ENCODE peak calls at places on chromosomes 16 and 17, in nine cellular contexts. One of them, this sample, is unnamed.

GRCh38 chr17:62064791-62065563 is at the start of gene MED13:
- DNase-seq in right atrium auricular region: peak
- DNase-seq in B cell: peak
- DNase-seq in lower leg skin: peak
- DNase-seq in prostate gland: peak
- DNase-seq in psoas muscle: peak
- DNase-seq in GM12878: no peak
- DNase-seq in transverse colon: peak
- DNase-seq in lung: peak
- DNase-seq in this sample: peak

GRCh38 chr17:31919802-31920525 is 16.8 kb upstream of the SUZ12 start:
- DNase-seq in B cell: no peak
- DNase-seq in lung: no peak
- DNase-seq in psoas muscle: no peak
- DNase-seq in right atrium auricular region: no peak
- DNase-seq in prostate gland: no peak
- DNase-seq in lower leg skin: no peak
- DNase-seq in GM12878: no peak
- DNase-seq in transverse colon: no peak
- DNase-seq in this sample: peak

GRCh38 chr16:4085405-4085970 is 30.8 kb downstream of the ADCY9 start:
- DNase-seq in lung: no peak
- DNase-seq in psoas muscle: no peak
- DNase-seq in lower leg skin: peak
- DNase-seq in GM12878: no peak
- DNase-seq in right atrium auricular region: peak
- DNase-seq in prostate gland: no peak
- DNase-seq in transverse colon: peak
- DNase-seq in B cell: no peak
- DNase-seq in this sample: no peak

GRCh38 chr17:17341452-17341851 is 38.3 kb downstream of the NT5M start:
- DNase-seq in transverse colon: no peak
- DNase-seq in GM12878: no peak
- DNase-seq in B cell: no peak
- DNase-seq in right atrium auricular region: no peak
- DNase-seq in lung: no peak
- DNase-seq in prostate gland: no peak
- DNase-seq in lower leg skin: peak
- DNase-seq in psoas muscle: no peak
- DNase-seq in this sample: peak

GRCh38 chr17:64679710-64680216 is 17.7 kb upstream of the SMURF2 start:
- DNase-seq in psoas muscle: peak
- DNase-seq in B cell: no peak
- DNase-seq in GM12878: no peak
- DNase-seq in right atrium auricular region: no peak
- DNase-seq in lower leg skin: no peak
- DNase-seq in prostate gland: no peak
- DNase-seq in transverse colon: no peak
- DNase-seq in lung: no peak
- DNase-seq in this sample: no peak

GRCh38 chr17:65022751-65023421 is 33.7 kb downstream of the GNA13 start:
- DNase-seq in lower leg skin: no peak
- DNase-seq in transverse colon: no peak
- DNase-seq in prostate gland: no peak
- DNase-seq in psoas muscle: no peak
- DNase-seq in GM12878: peak
- DNase-seq in B cell: no peak
- DNase-seq in right atrium auricular region: no peak
- DNase-seq in lung: no peak
- DNase-seq in this sample: no peak

GRCh38 chr17:50845260-50846147 is 10.1 kb downstream of the WFIKKN2 start:
- DNase-seq in right atrium auricular region: no peak
- DNase-seq in prostate gland: no peak
- DNase-seq in GM12878: no peak
- DNase-seq in transverse colon: no peak
- DNase-seq in psoas muscle: peak
- DNase-seq in lower leg skin: peak
- DNase-seq in B cell: no peak
- DNase-seq in lung: no peak
- DNase-seq in this sample: peak

GRCh38 chr17:69480197-69480596 is 65.7 kb downstream of the MAP2K6 start:
- DNase-seq in B cell: no peak
- DNase-seq in transverse colon: no peak
- DNase-seq in lower leg skin: no peak
- DNase-seq in prostate gland: peak
- DNase-seq in right atrium auricular region: no peak
- DNase-seq in psoas muscle: peak
- DNase-seq in GM12878: no peak
- DNase-seq in lung: no peak
- DNase-seq in this sample: no peak

GRCh38 chr16:11105038-11105903 is 150.7 kb downstream of the SOCS1 start:
- DNase-seq in psoas muscle: peak
- DNase-seq in lower leg skin: no peak
- DNase-seq in B cell: peak
- DNase-seq in GM12878: peak
- DNase-seq in lung: peak
- DNase-seq in right atrium auricular region: peak
- DNase-seq in transverse colon: peak
- DNase-seq in prostate gland: peak
- DNase-seq in this sample: peak

GRCh38 chr17:83152221-83152744 is 72.9 kb downstream of the METRNL start:
- DNase-seq in lung: peak
- DNase-seq in psoas muscle: no peak
- DNase-seq in GM12878: no peak
- DNase-seq in right atrium auricular region: peak
- DNase-seq in B cell: no peak
- DNase-seq in prostate gland: no peak
- DNase-seq in lower leg skin: no peak
- DNase-seq in transverse colon: no peak
- DNase-seq in this sample: peak

DNA sequence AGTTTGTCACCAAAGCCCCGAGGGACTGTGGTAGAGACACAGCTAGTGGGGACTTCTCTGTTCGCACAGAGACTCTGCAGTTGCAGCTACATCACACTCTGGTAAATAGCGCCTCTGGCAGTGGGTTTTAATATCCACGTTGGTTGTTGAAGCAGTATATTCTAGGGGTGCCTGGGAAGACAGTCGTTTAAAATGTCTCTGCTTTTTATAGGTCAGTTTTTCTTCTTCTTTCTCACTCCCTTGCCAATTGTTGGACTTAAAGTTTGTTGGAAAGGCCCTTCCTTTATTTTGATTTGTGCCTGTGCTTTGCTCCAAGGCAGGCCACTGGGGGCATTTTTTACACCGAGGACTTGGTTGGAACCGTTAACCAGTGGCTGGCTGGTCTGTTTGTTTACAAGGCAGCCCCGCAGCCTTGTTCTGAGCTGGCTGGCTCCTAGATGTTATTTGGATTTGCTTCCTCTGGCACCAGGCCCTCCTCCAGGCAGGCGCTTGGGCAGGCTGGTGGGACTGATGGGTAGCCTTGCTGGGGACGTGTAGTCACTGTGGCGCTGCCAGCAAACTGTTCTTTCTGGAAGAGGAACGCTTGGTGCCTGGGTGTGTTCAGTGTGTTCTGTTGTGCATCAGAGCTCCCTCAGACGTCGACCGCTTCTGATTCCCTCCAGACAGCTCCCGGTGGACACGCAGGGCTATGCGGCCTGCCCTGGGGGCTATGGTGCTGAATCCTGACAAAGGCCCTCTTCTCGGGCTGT is 218.2 kb upstream of the CHMP6 start:
- DNase-seq in transverse colon: peak
- DNase-seq in prostate gland: peak
- DNase-seq in lower leg skin: no peak
- DNase-seq in GM12878: no peak
- DNase-seq in psoas muscle: peak
- DNase-seq in B cell: no peak
- DNase-seq in lung: no peak
- DNase-seq in right atrium auricular region: no peak
- DNase-seq in this sample: no peak
- TF ChIP-seq CTCF in transverse colon: no peak
- TF ChIP-seq CTCF in prostate gland: no peak
- TF ChIP-seq CTCF in lower leg skin: no peak
- TF ChIP-seq CTCF in GM12878: peak
- TF ChIP-seq CTCF in psoas muscle: no peak
- TF ChIP-seq CTCF in B cell: no peak
- TF ChIP-seq CTCF in lung: no peak
- TF ChIP-seq CTCF in right atrium auricular region: no peak
- TF ChIP-seq CTCF in this sample: peak

DNA sequence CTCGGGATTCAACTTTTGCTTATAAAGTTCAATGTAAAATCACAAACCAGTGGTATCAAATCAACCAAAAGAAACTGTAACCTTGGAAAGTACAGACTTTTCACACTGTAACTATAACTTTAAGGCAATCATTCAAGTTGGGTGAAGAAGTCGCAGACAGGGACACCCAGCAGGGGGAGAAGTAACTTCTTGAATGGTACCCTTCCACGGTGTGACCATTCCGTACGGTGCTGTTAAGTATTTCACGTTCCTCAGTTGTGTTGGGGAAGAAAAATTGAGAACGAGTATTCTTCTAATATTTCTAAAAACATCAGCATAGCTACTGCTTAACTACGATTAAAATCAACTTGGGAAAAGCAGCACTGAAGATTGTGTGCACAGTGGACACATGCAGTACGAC is 55.8 kb downstream of the MYH10 start:
- DNase-seq in right atrium auricular region: peak
- DNase-seq in lung: no peak
- DNase-seq in GM12878: no peak
- DNase-seq in B cell: no peak
- DNase-seq in prostate gland: no peak
- DNase-seq in transverse colon: no peak
- DNase-seq in psoas muscle: no peak
- DNase-seq in lower leg skin: no peak
- DNase-seq in this sample: no peak
- TF ChIP-seq CTCF in right atrium auricular region: peak
- TF ChIP-seq CTCF in lung: no peak
- TF ChIP-seq CTCF in GM12878: no peak
- TF ChIP-seq CTCF in B cell: no peak
- TF ChIP-seq CTCF in prostate gland: peak
- TF ChIP-seq CTCF in transverse colon: no peak
- TF ChIP-seq CTCF in psoas muscle: peak
- TF ChIP-seq CTCF in lower leg skin: no peak
- TF ChIP-seq CTCF in this sample: peak

GRCh38 chr16:88993946-88994600 is 17.1 kb upstream of the CBFA2T3 start:
- DNase-seq in transverse colon: no peak
- DNase-seq in lower leg skin: no peak
- DNase-seq in GM12878: no peak
- DNase-seq in lung: no peak
- DNase-seq in B cell: no peak
- DNase-seq in psoas muscle: no peak
- DNase-seq in right atrium auricular region: no peak
- DNase-seq in prostate gland: no peak
- DNase-seq in this sample: no peak

GRCh38 chr16:88992351-88993005 is 15.5 kb upstream of the CBFA2T3 start:
- DNase-seq in prostate gland: no peak
- DNase-seq in B cell: no peak
- DNase-seq in right atrium auricular region: no peak
- DNase-seq in lung: no peak
- DNase-seq in psoas muscle: no peak
- DNase-seq in lower leg skin: no peak
- DNase-seq in transverse colon: no peak
- DNase-seq in GM12878: no peak
- DNase-seq in this sample: no peak

GRCh38 chr16:88993006-88993787 is 16.2 kb upstream of the CBFA2T3 start:
- DNase-seq in B cell: peak
- DNase-seq in GM12878: no peak
- DNase-seq in lower leg skin: no peak
- DNase-seq in psoas muscle: no peak
- DNase-seq in prostate gland: no peak
- DNase-seq in transverse colon: no peak
- DNase-seq in right atrium auricular region: no peak
- DNase-seq in lung: no peak
- DNase-seq in this sample: no peak

GRCh38 chr16:88989852-88990547 is 13.0 kb upstream of the CBFA2T3 start:
- DNase-seq in right atrium auricular region: no peak
- DNase-seq in psoas muscle: no peak
- DNase-seq in transverse colon: no peak
- DNase-seq in lower leg skin: no peak
- DNase-seq in B cell: no peak
- DNase-seq in prostate gland: no peak
- DNase-seq in lung: no peak
- DNase-seq in GM12878: no peak
- DNase-seq in this sample: no peak

DNA sequence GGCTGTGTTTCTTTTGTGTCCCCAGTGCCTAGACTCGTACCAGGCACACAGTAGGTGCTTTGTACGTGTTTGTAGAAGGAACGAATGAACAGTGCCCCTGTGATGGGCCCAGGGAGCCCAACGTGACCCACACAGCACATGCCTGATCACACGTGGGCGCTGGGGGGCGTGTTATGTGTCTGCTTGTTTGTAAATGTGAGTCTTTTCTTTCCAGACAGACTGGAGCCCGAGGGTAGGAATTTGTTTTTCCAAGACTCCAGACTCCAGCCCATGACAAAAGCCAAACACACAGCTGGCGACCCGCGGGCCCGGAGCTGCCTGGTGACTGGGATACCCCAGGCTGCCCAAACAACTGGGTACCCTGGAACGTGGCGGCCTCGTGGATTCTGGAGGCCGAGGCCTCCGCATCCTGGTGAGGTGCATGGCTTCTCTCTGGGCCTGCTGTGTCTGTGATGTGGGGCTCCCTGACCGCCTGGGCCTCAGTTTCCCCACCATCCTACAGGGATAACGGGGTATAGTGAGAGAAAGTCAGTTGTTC is 14.9 kb upstream of the CBFA2T3 start:
- DNase-seq in psoas muscle: no peak
- DNase-seq in GM12878: no peak
- DNase-seq in B cell: no peak
- DNase-seq in lower leg skin: no peak
- DNase-seq in transverse colon: no peak
- DNase-seq in lung: no peak
- DNase-seq in prostate gland: no peak
- DNase-seq in right atrium auricular region: no peak
- DNase-seq in this sample: no peak
- TF ChIP-seq CTCF in psoas muscle: no peak
- TF ChIP-seq CTCF in GM12878: no peak
- TF ChIP-seq CTCF in B cell: no peak
- TF ChIP-seq CTCF in lower leg skin: no peak
- TF ChIP-seq CTCF in transverse colon: no peak
- TF ChIP-seq CTCF in lung: no peak
- TF ChIP-seq CTCF in prostate gland: no peak
- TF ChIP-seq CTCF in right atrium auricular region: no peak
- TF ChIP-seq CTCF in this sample: no peak

DNA sequence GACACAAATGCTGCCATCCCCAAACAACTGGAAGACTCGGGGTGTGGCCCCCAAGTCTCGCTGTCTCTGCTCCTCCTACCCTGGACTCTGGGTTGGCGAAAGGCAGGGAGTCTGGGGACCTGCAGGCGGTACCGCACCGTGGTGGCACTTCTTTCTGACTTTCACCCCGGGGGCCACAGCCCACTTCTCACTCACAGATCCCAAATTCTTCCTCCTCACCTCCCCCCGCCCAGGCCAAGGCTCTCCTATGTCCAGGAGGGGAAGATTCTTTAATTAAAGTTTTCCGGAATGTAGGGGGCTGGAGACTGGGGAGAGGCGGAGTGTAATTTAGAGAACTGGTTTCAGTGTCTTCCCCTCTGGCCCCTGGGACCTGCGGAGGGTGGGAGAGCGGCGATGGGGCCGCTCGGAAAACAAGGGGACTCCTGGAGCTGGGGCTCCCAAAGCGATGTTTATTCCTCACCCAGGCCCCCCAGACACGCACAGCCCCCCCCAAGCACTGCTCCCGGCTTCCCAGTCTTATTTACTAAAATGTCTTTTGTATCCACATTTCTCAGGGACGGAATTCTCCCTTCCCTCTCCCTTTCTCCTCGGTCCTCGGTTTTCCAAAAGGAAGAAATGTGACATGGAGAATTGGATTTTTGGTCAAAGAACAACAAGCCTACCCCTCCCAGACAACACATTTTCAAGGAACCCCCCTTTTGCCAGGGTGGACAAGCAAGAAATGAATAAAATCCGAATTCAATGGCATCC is 1.2 kb downstream of the WNT3 start:
- DNase-seq in transverse colon: no peak
- DNase-seq in prostate gland: no peak
- DNase-seq in lung: no peak
- DNase-seq in psoas muscle: no peak
- DNase-seq in GM12878: no peak
- DNase-seq in right atrium auricular region: no peak
- DNase-seq in B cell: no peak
- DNase-seq in lower leg skin: no peak
- DNase-seq in this sample: no peak
- TF ChIP-seq CTCF in transverse colon: no peak
- TF ChIP-seq CTCF in prostate gland: no peak
- TF ChIP-seq CTCF in lung: no peak
- TF ChIP-seq CTCF in psoas muscle: no peak
- TF ChIP-seq CTCF in GM12878: no peak
- TF ChIP-seq CTCF in right atrium auricular region: no peak
- TF ChIP-seq CTCF in B cell: no peak
- TF ChIP-seq CTCF in lower leg skin: no peak
- TF ChIP-seq CTCF in this sample: no peak